ENCODE peak calls at places on chromosomes 12 and 14, in ten cellular contexts. J is HCT116, X is endothelial cell of umbilical vein, T is sigmoid colon, W is stomach, N is SK-N-SH, U is suprapubic skin, I is K562, O is breast epithelium, A is transverse colon. D is an unnamed sample.

GRCh38 chr12:116236148-116236731 is 41.3 kb downstream of the MED13L start:
- DNase-seq in J (no peak), X (peak; percentile 87), T (no peak), W (peak; percentile 54), N (peak; percentile 48), U (no peak), I (peak; percentile 29), O (no peak), A (peak; percentile 37), D (peak; percentile 40)

GRCh38 chr12:8742501-8742900 is 44.7 kb downstream of the RIMKLB start:
- DNase-seq in J (no peak), X (no peak), T (no peak), W (no peak), N (no peak), U (no peak), I (no peak), O (no peak), A (no peak), D (no peak)

GRCh38 chr14:53473480-53473879 is 320.4 kb upstream of the DDHD1 start:
- DNase-seq in J (no peak), X (no peak), T (no peak), W (no peak), N (no peak), U (no peak), I (no peak), O (no peak), A (no peak), D (no peak)

GRCh38 chr12:10140001-10140400 is 10.0 kb upstream of the CLEC7A start:
- DNase-seq in J (peak; percentile 44), X (peak; percentile 84), T (no peak), W (no peak), N (peak; percentile 10), U (no peak), I (no peak), O (no peak), A (no peak), D (peak; percentile 78)

GRCh38 chr12:43764528-43764927 is 5.8 kb downstream of the IRAK4 start:
- DNase-seq in J (no peak), X (no peak), T (no peak), W (no peak), N (no peak), U (no peak), I (no peak), O (no peak), A (no peak), D (no peak)

GRCh38 chr14:32460267-32460666 is 131.2 kb downstream of the AKAP6 start:
- DNase-seq in J (no peak), X (no peak), T (no peak), W (no peak), N (no peak), U (no peak), I (no peak), O (no peak), A (no peak), D (no peak)

GRCh38 chr12:34346372-34347034 is 324.2 kb downstream of the ALG10 start:
- DNase-seq in J (no peak), X (no peak), T (no peak), W (no peak), N (no peak), U (no peak), I (peak; percentile 56), O (no peak), A (no peak), D (no peak)

GRCh38 chr14:50371546-50371945 is 25.1 kb downstream of the CDKL1 start:
- DNase-seq in J (no peak), X (no peak), T (no peak), W (no peak), N (no peak), U (no peak), I (no peak), O (no peak), A (no peak), D (no peak)

GRCh38 chr12:122064034-122064777 is 14.3 kb upstream of the MLXIP start:
- DNase-seq in J (peak; percentile 99), X (peak; percentile 95), T (peak; percentile 99), W (peak; percentile 64), N (peak; percentile 92), U (peak; percentile 88), I (peak; percentile 96), O (no peak), A (peak; percentile 88), D (peak; percentile 45)

GRCh38 chr14:66910306-66910705 is 278.9 kb upstream of the GARIN2 start:
- DNase-seq in J (no peak), X (no peak), T (no peak), W (no peak), N (no peak), U (no peak), I (no peak), O (no peak), A (no peak), D (no peak)

GRCh38 chr14:27025648-27026047 is 427.8 kb upstream of the NOVA1 start:
- DNase-seq in J (no peak), X (no peak), T (no peak), W (no peak), N (no peak), U (no peak), I (no peak), O (no peak), A (no peak), D (no peak)

DNA sequence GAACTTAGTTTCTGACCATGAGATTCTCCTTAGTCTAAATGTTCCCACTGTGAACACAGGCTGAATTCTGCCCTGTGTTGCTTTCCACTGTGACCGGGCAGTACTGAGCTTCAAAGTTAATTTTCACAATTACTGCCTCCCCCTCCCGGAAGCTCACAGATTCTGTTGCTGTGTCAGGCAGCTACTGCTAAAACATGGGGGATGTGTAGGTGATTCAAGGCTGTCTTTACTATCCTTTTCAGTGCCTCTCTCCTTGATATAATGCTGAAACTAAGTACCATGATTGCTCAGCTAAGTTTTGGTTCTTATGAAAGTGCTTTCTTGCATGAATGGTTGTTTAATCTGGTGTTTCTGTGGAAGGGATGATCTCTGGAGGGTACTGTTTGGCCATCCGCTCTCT is 428.3 kb upstream of the NOVA1 start:
- DNase-seq in J (no peak), X (no peak), T (no peak), W (no peak), N (no peak), U (no peak), I (no peak), O (no peak), A (no peak), D (no peak)
- H3K27ac ChIP-seq in J (no peak overlapping the region), X (no peak overlapping the region), T (no peak overlapping the region), W (no peak overlapping the region), N (no peak overlapping the region), U (no peak overlapping the region), I (no peak overlapping the region), O (no peak overlapping the region), A (no peak overlapping the region), D (no peak overlapping the region)

GRCh38 chr12:93803408-93803807 is 126.2 kb downstream of the CRADD start:
- DNase-seq in J (no peak), X (no peak), T (no peak), W (no peak), N (no peak), U (no peak), I (no peak), O (no peak), A (no peak), D (no peak)
- TF ChIP-seq POLR2AphosphoS5 in J (no peak), X (no peak), T (peak; percentile 40), W (no peak), N (peak; percentile 28), U (peak; percentile 47), I (no peak), O (peak; percentile 67), A (no peak), D (no peak)

GRCh38 chr12:7068994-7069346 is 8.5 kb downstream of the C1S start:
- DNase-seq in J (no peak), X (no peak), T (no peak), W (no peak), N (no peak), U (no peak), I (peak; percentile 20), O (no peak), A (no peak), D (no peak)

GRCh38 chr12:7067096-7067495 is 6.6 kb downstream of the C1S start:
- DNase-seq in J (no peak), X (no peak), T (no peak), W (no peak), N (no peak), U (no peak), I (no peak), O (no peak), A (no peak), D (no peak)

GRCh38 chr12:7066596-7066995 is 6.1 kb downstream of the C1S start:
- DNase-seq in J (no peak), X (no peak), T (no peak), W (no peak), N (no peak), U (no peak), I (no peak), O (no peak), A (no peak), D (no peak)

GRCh38 chr12:7069386-7069785 is 8.9 kb downstream of the C1S start:
- DNase-seq in J (no peak), X (no peak), T (no peak), W (no peak), N (no peak), U (no peak), I (no peak), O (no peak), A (no peak), D (no peak)

DNA sequence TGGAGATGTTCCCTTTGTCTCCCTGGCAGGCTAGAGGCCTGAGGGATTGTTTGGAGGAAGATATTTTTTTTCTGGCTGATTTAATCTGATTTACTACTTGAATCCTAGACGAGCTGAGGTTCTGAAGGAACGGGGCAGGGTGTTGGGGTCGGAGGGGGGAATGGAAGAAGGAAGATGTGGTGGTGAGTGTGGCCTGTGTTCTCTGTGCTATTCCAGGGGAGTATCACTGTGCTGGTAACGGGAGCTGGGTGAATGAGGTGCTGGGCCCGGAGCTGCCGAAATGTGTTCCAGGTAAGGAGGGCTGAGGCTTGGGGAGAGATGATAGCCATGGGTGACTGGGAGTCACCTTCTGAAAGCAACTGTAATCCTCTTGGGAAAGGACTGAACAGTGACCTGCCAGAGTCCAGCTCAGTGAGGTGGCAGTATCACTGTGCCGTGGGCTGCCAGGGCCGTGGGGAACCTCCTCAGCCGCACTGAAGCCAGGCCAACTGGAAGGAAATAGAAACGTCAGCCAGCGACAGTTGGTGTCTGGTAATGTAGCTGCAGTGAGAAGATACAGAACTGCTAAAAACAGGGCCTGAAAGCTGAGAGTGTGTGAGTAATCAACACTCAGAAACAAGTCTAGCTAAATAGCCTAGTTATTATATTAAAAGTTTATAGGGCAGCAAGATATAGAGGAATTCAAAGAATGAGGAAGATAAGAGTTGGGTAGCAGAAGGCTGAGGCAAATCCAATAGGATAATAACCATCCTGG is 7.9 kb downstream of the C1S start:
- DNase-seq in J (no peak), X (no peak), T (peak; percentile 77), W (no peak), N (no peak), U (no peak), I (no peak), O (no peak), A (no peak), D (no peak)
- TF ChIP-seq CTCF in J (no peak), X (no peak), T (no peak), W (no peak), N (no peak), U (no peak), I (no peak), O (no peak), A (no peak), D (no peak)

DNA sequence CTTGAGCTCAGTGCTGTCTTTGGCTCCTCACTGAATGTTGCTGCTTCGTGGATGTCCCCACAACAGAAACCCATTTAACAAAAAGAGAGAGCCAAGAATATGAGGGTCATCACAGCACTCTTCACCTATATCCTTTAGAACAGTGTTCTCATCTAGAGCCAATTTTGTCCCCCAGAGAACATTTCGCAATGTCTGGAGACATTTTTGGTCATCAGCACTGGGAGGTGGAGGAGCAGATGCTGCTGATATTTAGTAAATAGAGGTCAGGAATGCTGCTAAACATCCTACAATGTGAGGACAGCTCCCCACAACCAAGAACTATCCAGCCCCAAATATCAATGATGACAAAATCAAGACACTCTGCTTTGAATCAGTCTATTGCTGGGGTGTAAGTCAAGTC is 92.5 kb downstream of the BBS10 start:
- DNase-seq in J (no peak), X (no peak), T (no peak), W (no peak), N (no peak), U (no peak), I (no peak), O (no peak), A (no peak), D (no peak)
- H3K27ac ChIP-seq in J (no peak overlapping the region), X (no peak overlapping the region), T (no peak overlapping the region), W (no peak overlapping the region), N (no peak overlapping the region), U (no peak overlapping the region), I (no peak overlapping the region), O (no peak overlapping the region), A (no peak overlapping the region), D (no peak overlapping the region)